ENCODE peak calls at places on chromosomes 11 and 22, in ten cellular contexts. J, X, K, S, Q, Y, O, P, Z and E are unnamed samples.
A peak's percentile ranks its signal among the peaks of the same experiment; 100 is the strongest.

GRCh38 chr11:86743223-86744118 is 56.9 kb upstream of the PRSS23 start:
- DNase-seq in Q (no peak), S (peak; percentile 97), Z (no peak), Y (peak; percentile 11), X (peak; percentile 99), O (peak; percentile 22), K (no peak), J (peak; percentile 99), P (peak; percentile 61), E (peak; percentile 93)

GRCh38 chr11:44469412-44469811 is 96.1 kb upstream of the CD82 start:
- DNase-seq in P (no peak), K (no peak), J (no peak), Y (no peak), O (no peak), S (no peak), Q (no peak), X (no peak), Z (no peak), E (no peak)

GRCh38 chr11:116310215-116310614 is 462.6 kb downstream of the BUD13 start:
- DNase-seq in P (no peak), O (no peak), S (no peak), Z (no peak), X (peak; percentile 13), Q (no peak), K (no peak), J (no peak), Y (no peak), E (peak; percentile 20)

GRCh38 chr11:61529537-61530225 is 21.1 kb downstream of the LRRC10B start:
- DNase-seq in X (no peak), Z (peak; percentile 86), S (no peak), O (no peak), K (no peak), Y (peak; percentile 98), Q (peak; percentile 66), P (no peak), J (no peak), E (no peak)

GRCh38 chr22:45594123-45594941 is 77.3 kb upstream of the ATXN10 start:
- DNase-seq in P (no peak), K (no peak), Q (no peak), O (no peak), J (no peak), Y (no peak), X (no peak), Z (no peak), S (no peak), E (no peak)

GRCh38 chr11:42265072-42265471 is 805.6 kb upstream of the LRRC4C start:
- DNase-seq in Y (no peak), J (no peak), K (no peak), Q (no peak), S (no peak), Z (no peak), P (no peak), X (no peak), O (no peak), E (no peak)

GRCh38 chr11:34223021-34223813 is 117.8 kb downstream of the NAT10 start:
- DNase-seq in O (no peak), Z (no peak), Y (peak; percentile 9), K (no peak), Q (peak; percentile 61), X (peak; percentile 87), J (no peak), S (no peak), P (peak; percentile 67), E (peak; percentile 80)

GRCh38 chr22:33678523-33678922 is 241.8 kb downstream of the LARGE1 start:
- DNase-seq in S (no peak), O (no peak), K (no peak), P (no peak), Z (no peak), Y (no peak), X (no peak), Q (no peak), J (no peak), E (no peak)

GRCh38 chr11:113552271-113552670 is 77.1 kb upstream of the DRD2 start:
- DNase-seq in Z (no peak), J (no peak), Y (no peak), O (no peak), S (no peak), K (no peak), Q (no peak), P (no peak), X (no peak), E (no peak)

GRCh38 chr11:79616392-79616831 is 175.6 kb upstream of the TENM4 start:
- DNase-seq in S (peak; percentile 72), P (no peak), Q (no peak), O (no peak), Y (no peak), X (no peak), K (no peak), J (peak; percentile 88), Z (no peak), E (no peak)

GRCh38 chr11:3786781-3787428 is 10.4 kb downstream of the NUP98 start:
- DNase-seq in S (no peak), O (no peak), X (peak; percentile 56), K (no peak), Z (no peak), J (no peak), Q (no peak), P (no peak), Y (no peak), E (peak; percentile 30)

DNA sequence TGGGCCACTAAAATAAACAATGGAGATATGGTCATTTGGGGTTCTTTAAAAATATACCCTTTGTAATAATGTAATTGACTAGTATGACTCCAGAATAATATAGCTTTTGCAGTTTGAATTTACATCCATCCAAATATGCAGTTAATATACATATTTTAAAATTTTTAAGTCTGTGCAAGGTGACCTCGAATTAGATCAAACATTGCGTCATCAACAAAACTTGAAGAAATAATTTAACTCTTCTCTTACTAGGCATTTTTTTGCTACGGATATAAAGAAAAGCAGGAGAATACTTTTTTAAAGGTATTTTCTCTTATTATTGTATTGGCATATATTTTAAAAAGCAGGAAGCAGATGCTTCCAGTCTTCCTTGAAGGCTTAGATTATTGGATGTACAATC is 10.7 kb downstream of the OR51A4 start:
- DNase-seq in S (no peak), K (no peak), Q (no peak), X (no peak), P (no peak), O (no peak), Y (no peak), J (no peak), Z (no peak), E (no peak)
- H3K4me3 ChIP-seq in S (no peak overlapping the region), K (no peak overlapping the region), Q (no peak overlapping the region), X (no peak overlapping the region), P (no peak overlapping the region), O (no peak overlapping the region), Y (no peak overlapping the region), J (no peak overlapping the region), Z (no peak overlapping the region), E (no peak overlapping the region)

GRCh38 chr11:101292661-101293240 is 163.1 kb upstream of the PGR start:
- DNase-seq in Z (no peak), K (no peak), J (no peak), X (no peak), Y (no peak), S (no peak), O (no peak), Q (no peak), P (no peak), E (no peak)

DNA sequence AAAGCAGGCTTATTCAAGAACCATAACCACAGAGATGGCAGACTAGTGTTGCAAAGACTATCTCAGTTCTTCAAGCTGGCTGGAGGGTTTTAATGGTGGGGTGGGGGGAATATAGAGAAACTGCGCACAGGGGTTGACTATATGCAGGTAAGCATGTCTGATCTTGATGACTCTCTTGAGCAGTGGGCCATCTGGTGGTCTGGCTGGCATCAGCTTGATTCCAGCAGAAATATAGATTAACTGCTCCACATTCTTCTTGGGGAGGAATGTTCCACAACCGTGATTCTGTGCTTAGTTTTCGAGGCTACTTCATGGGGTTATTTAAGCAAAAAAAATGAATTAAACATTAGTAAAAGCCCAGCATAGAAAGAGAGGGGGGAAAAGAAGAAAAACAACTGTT is 158.8 kb upstream of the PGR start:
- DNase-seq in J (no peak), S (no peak), Y (no peak), K (no peak), X (no peak), P (no peak), Q (no peak), Z (no peak), O (no peak), E (no peak)
- TF ChIP-seq CTCF in J (no peak), S (no peak), Y (no peak), K (no peak), X (no peak), P (no peak), Q (no peak), Z (no peak), O (no peak), E (no peak)

GRCh38 chr11:82995276-82995675 is 76.4 kb downstream of the RAB30 start:
- DNase-seq in O (no peak), K (no peak), Y (no peak), P (no peak), S (no peak), X (peak; percentile 37), Q (no peak), J (no peak), Z (no peak), E (no peak)
- H3K4me3 ChIP-seq in O (no peak overlapping the region), K (no peak overlapping the region), Y (no peak overlapping the region), P (peak overlapping the region; percentile 34), S (no peak overlapping the region), X (no peak overlapping the region), Q (no peak overlapping the region), J (no peak overlapping the region), Z (no peak overlapping the region), E (no peak overlapping the region)

GRCh38 chr11:77114089-77114463 is 11.4 kb downstream of the OMP start:
- DNase-seq in S (no peak), Z (no peak), P (no peak), K (no peak), O (no peak), X (no peak), Y (no peak), J (no peak), Q (no peak), E (no peak)

GRCh38 chr11:77117485-77117884 is 10.6 kb upstream of the MYO7A start:
- DNase-seq in K (no peak), X (no peak), O (no peak), J (no peak), P (no peak), Z (no peak), S (no peak), Y (no peak), Q (no peak), E (no peak)

GRCh38 chr11:77115956-77116355 is 12.1 kb upstream of the MYO7A start:
- DNase-seq in Q (no peak), S (no peak), J (no peak), X (no peak), K (no peak), P (peak; percentile 1), Y (no peak), Z (no peak), O (no peak), E (no peak)

GRCh38 chr11:77113382-77114088 is 10.9 kb downstream of the OMP start:
- DNase-seq in Y (peak; percentile 19), S (peak; percentile 40), J (peak; percentile 13), K (no peak), Z (no peak), X (peak; percentile 28), O (no peak), P (peak; percentile 15), Q (no peak), E (peak; percentile 46)

DNA sequence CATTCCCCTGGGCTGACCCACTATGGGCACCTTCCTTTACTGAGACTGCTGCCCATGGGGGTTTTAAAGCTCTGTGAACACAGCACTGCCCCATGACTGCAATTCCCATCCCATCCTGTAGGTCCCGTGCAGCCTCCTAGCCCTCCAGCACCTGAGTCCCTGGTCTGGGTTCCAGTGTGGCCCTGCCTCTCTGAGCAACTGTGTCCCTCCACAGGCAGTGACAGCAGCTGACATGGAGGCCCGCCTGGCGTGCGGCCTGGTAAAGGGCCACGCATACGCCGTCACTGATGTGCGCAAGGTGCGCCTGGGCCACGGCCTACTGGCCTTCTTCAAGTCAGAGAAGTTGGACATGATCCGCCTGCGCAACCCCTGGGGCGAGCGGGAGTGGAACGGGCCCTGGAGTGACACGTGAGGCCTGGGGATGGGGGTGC is 12.6 kb downstream of the OMP start:
- DNase-seq in P (no peak), Z (no peak), Y (no peak), K (no peak), O (no peak), J (no peak), Q (no peak), X (no peak), S (no peak), E (no peak)
- TF ChIP-seq CTCF in P (no peak), Z (no peak), Y (no peak), K (no peak), O (no peak), J (peak; percentile 17), Q (no peak), X (peak; percentile 1), S (peak; percentile 25), E (peak; percentile 32)